ENCODE peak calls at places on chromosomes 13 and 19, in ten cellular contexts. Z, P, A, R, L, W, B, D, F and V are unnamed samples.

GRCh38 chr19:1857648-1858326 is 5.6 kb downstream of the KLF16 start:
- DNase-seq in L (no peak), F (no peak), Z (no peak), R (no peak), P (no peak), D (no peak), A (no peak), W (no peak), B (no peak), V (peak; percentile 81)

GRCh38 chr13:67880916-67881315 is 650.8 kb upstream of the PCDH9 start:
- DNase-seq in P (no peak), W (no peak), D (no peak), B (no peak), F (no peak), L (no peak), R (no peak), Z (no peak), A (no peak), V (no peak)

GRCh38 chr13:113726961-113727411 is 32.0 kb upstream of the TMEM255B start:
- DNase-seq in D (no peak), L (no peak), P (no peak), R (no peak), Z (peak; percentile 67), B (no peak), W (no peak), F (no peak), A (no peak), V (no peak)

GRCh38 chr13:109271991-109272454 is 514.4 kb downstream of the IRS2 start:
- DNase-seq in D (no peak), F (no peak), W (no peak), P (no peak), R (no peak), A (peak; percentile 71), Z (no peak), B (no peak), L (no peak), V (no peak)

GRCh38 chr19:8655340-8655709 is 24.9 kb downstream of the NFILZ start:
- DNase-seq in R (no peak), D (no peak), P (no peak), F (no peak), W (no peak), Z (no peak), B (peak; percentile 21), A (no peak), L (no peak), V (no peak)

GRCh38 chr19:29088761-29089160 is 124.2 kb downstream of the UQCRFS1 start:
- DNase-seq in L (no peak), Z (no peak), W (no peak), D (no peak), B (no peak), A (no peak), P (no peak), R (no peak), F (no peak), V (no peak)

GRCh38 chr19:42113641-42114348 is 18.5 kb downstream of the POU2F2 start:
- DNase-seq in W (no peak), R (peak; percentile 33), L (peak; percentile 65), D (peak; percentile 40), Z (no peak), P (no peak), B (no peak), F (no peak), A (peak; percentile 43), V (no peak)

GRCh38 chr13:75357576-75358295 is 124.2 kb downstream of the TBC1D4 start:
- DNase-seq in B (peak; percentile 69), R (peak; percentile 69), W (no peak), A (no peak), P (no peak), D (no peak), F (no peak), L (peak; percentile 83), Z (no peak), V (no peak)

GRCh38 chr13:41428155-41428554 is 29.2 kb upstream of the RGCC start:
- DNase-seq in A (no peak), F (no peak), B (no peak), L (peak; percentile 44), R (no peak), W (no peak), Z (no peak), P (no peak), D (no peak), V (no peak)

GRCh38 chr19:3266792-3267469 is 42.5 kb downstream of the CELF5 start:
- DNase-seq in B (no peak), P (no peak), F (no peak), L (no peak), Z (no peak), A (no peak), D (no peak), W (peak; percentile 22), R (no peak), V (no peak)
- H3K27ac ChIP-seq in B (no peak overlapping the region), P (no peak overlapping the region), F (no peak overlapping the region), L (no peak overlapping the region), Z (no peak overlapping the region), A (no peak overlapping the region), D (no peak overlapping the region), W (no peak overlapping the region), R (no peak overlapping the region), V (no peak overlapping the region)

GRCh38 chr19:9834726-9835506 is at the start of gene PIN1:
- DNase-seq in W (peak; percentile 99), D (peak; percentile 91), Z (peak; percentile 99), L (peak; percentile 100), R (peak; percentile 96), F (peak; percentile 99), B (peak; percentile 99), P (peak; percentile 100), A (peak; percentile 85), V (peak; percentile 100)
- TF ChIP-seq POLR2AphosphoS5 in W (peak; percentile 10), D (peak; percentile 55), Z (peak; percentile 47), L (peak; percentile 74), R (peak; percentile 31), F (peak; percentile 91), B (peak; percentile 55), P (peak; percentile 84), A (peak; percentile 31), V (peak; percentile 67)

DNA sequence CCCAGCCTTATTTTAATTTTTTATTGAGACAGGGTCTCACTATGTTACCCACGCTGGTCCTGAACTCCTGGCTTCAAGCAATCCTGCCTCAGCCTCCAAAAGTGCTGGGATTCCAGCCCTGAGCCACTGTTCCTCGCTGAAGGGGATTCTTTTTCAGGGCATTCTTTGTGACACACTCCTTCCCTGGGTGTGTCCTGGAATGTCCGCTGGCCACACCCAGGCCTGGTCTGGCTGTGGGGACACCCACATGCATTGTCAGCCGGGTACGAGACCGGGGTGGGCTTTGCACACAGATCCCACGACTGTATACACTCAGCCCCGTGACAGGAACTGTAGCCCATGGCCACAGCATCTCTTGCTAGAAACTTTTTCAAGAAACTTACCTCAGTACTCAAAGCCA is 34.4 kb upstream of the GATAD2A start:
- DNase-seq in Z (no peak), R (no peak), P (no peak), F (no peak), A (no peak), D (no peak), W (no peak), L (no peak), B (no peak), V (peak; percentile 33)
- H3K27ac ChIP-seq in Z (no peak overlapping the region), R (no peak overlapping the region), P (no peak overlapping the region), F (no peak overlapping the region), A (no peak overlapping the region), D (no peak overlapping the region), W (no peak overlapping the region), L (no peak overlapping the region), B (no peak overlapping the region), V (no peak overlapping the region)

DNA sequence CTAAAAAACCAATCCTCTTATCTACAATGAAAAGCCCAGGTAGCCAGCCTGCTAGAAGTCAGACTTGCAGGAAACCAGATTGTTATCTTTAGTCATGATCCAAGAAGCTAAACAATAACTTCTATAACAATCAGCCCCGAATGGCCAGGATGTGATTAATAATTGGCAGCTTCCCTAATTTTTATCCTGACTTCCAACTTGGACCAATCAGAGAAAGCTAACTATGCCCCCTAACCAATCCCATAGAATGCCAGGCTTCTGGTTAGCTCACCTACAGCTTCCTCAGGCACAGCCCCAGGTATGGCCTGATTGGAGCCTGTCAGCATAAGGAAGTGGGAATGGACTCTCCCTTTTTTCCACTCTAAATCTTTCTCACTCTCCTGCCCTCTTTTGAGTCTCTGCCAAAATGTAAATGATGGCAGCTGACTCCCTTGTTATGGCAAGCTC is 394.9 kb downstream of the DLEU7 start:
- DNase-seq in F (no peak), W (no peak), R (no peak), Z (no peak), P (no peak), A (no peak), L (no peak), B (no peak), D (no peak), V (no peak)
- TF ChIP-seq POLR2AphosphoS5 in F (no peak), W (no peak), R (no peak), Z (no peak), P (no peak), A (no peak), L (no peak), B (no peak), D (no peak), V (no peak)

GRCh38 chr13:51322826-51323225 is 16.7 kb upstream of the SERPINE3 start:
- DNase-seq in D (no peak), R (no peak), W (no peak), B (no peak), L (no peak), Z (peak; percentile 10), A (no peak), F (no peak), P (no peak), V (no peak)
- H3K27ac ChIP-seq in D (no peak overlapping the region), R (no peak overlapping the region), W (no peak overlapping the region), B (no peak overlapping the region), L (no peak overlapping the region), Z (no peak overlapping the region), A (no peak overlapping the region), F (no peak overlapping the region), P (no peak overlapping the region), V (no peak overlapping the region)

DNA sequence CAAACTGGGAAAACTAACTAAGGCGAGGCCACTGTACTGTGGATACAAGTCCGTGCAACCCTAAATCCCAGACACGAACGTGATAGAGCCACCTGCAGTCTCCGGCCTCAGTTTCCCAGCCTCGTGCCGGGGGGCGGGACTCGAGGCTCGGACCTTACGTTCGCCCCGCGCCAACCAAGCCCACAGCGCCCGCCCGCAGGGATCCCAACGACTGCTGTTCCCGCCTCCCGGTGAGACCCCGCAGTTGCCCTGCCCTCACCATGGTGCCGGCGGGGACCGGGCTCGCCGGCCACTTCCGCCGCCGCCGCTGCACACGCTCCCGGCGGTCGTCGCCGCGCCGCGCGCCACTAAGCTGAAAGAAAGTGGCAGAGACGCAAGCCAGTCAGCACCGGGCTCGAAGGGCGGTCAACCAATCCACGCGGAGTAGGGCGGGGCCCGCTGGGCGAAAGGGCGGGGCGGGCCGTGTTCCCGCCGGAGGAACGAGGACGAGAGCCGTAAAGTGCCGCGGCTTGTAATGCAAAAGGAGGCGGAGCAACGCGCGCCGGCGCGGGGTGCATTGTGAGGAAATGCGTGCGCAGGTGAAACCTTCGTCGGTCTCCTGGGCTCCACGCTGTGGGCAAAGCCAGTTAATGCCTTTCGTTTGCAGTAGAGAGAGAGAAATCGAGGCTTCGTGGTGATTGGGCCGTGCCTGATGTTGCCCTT is at the start of gene LSM4:
- DNase-seq in B (peak; percentile 99), Z (peak; percentile 99), F (peak; percentile 98), D (peak; percentile 96), A (peak; percentile 84), P (peak; percentile 100), W (peak; percentile 98), R (peak; percentile 95), L (peak; percentile 99), V (peak; percentile 100)
- TF ChIP-seq POLR2AphosphoS5 in B (peak; percentile 48), Z (peak; percentile 80), F (peak; percentile 99), D (peak; percentile 86), A (peak; percentile 81), P (peak; percentile 97), W (peak; percentile 84), R (peak; percentile 71), L (peak; percentile 80), V (peak; percentile 92)